ENCODE peak calls at places on chromosomes 1 and 21, in eight cellular contexts. L, G, Y, O, Z, S, W and J are unnamed samples.

GRCh38 chr1:216034506-216034905 is 388.7 kb downstream of the USH2A start:
- DNase-seq in Y (no peak), G (no peak), L (no peak), S (no peak), Z (no peak), W (no peak), O (no peak), J (peak)

GRCh38 chr21:30518876-30519275 is 16.9 kb upstream of the KRTAP19-5 start:
- DNase-seq in Y (no peak), L (no peak), S (no peak), W (no peak), Z (no peak), O (no peak), G (no peak), J (no peak)

GRCh38 chr1:44707959-44708831 is 22.8 kb downstream of the RNU5D-1 start:
- DNase-seq in S (peak), L (no peak), W (peak), Z (no peak), G (no peak), O (peak), Y (no peak), J (peak)

GRCh38 chr21:41786521-41786987 is 19.7 kb upstream of the RIPK4 start:
- DNase-seq in G (no peak), O (no peak), S (no peak), Z (no peak), L (peak), Y (no peak), W (no peak), J (no peak)

GRCh38 chr1:79657916-79658662 is 651.6 kb upstream of the ADGRL4 start:
- DNase-seq in G (no peak), Z (no peak), S (no peak), W (no peak), L (no peak), Y (no peak), O (no peak), J (no peak)

GRCh38 chr1:91830242-91831131 is 55.5 kb downstream of the TGFBR3 start:
- DNase-seq in O (peak), Z (peak), G (peak), L (no peak), Y (no peak), S (no peak), W (peak), J (no peak)

GRCh38 chr1:27086628-27087027 is 68.3 kb downstream of the SLC9A1 start:
- DNase-seq in S (no peak), L (no peak), Y (no peak), G (no peak), Z (no peak), W (no peak), O (no peak), J (no peak)

GRCh38 chr1:247548847-247549246 is at the start of gene GCSAML:
- DNase-seq in Y (no peak), Z (no peak), S (no peak), O (no peak), G (no peak), W (no peak), L (no peak), J (peak)

GRCh38 chr1:61566177-61566576 is 158.8 kb downstream of the TM2D1 start:
- DNase-seq in S (no peak), L (no peak), Y (no peak), Z (no peak), W (no peak), O (no peak), G (no peak), J (no peak)

GRCh38 chr1:225460737-225461532 is 33.1 kb upstream of the LBR start:
- DNase-seq in W (peak), Z (no peak), S (no peak), G (no peak), Y (no peak), O (no peak), L (no peak), J (no peak)

GRCh38 chr1:228013322-228014234 is 6.8 kb downstream of the WNT3A start:
- DNase-seq in L (no peak), G (peak), S (no peak), W (no peak), Y (no peak), O (no peak), Z (no peak), J (no peak)

GRCh38 chr1:177302365-177303044 is 131.7 kb downstream of the BRINP2 start:
- DNase-seq in O (no peak), G (peak), S (no peak), W (no peak), Z (peak), L (no peak), Y (no peak), J (no peak)

GRCh38 chr1:245225267-245225666 is 70.5 kb downstream of the KIF26B start:
- DNase-seq in Y (no peak), O (no peak), W (peak), S (no peak), L (no peak), G (no peak), Z (no peak), J (no peak)

GRCh38 chr1:213984387-213985180 is 3.2 kb upstream of the PROX1 start:
- DNase-seq in S (no peak), Z (no peak), Y (no peak), G (no peak), L (peak), O (no peak), W (no peak), J (no peak)

GRCh38 chr1:244077473-244078220 is 26.6 kb downstream of the ZBTB18 start:
- DNase-seq in S (no peak), O (no peak), W (peak), L (no peak), Z (no peak), G (no peak), Y (no peak), J (no peak)

GRCh38 chr21:36718951-36719501 is 20.1 kb downstream of the SIM2 start:
- DNase-seq in Z (no peak), S (no peak), Y (no peak), W (no peak), G (no peak), L (no peak), O (peak), J (peak)

GRCh38 chr1:43069481-43070050 is 102.5 kb downstream of the EBNA1BP2 start:
- DNase-seq in L (no peak), Z (no peak), S (no peak), G (peak), Y (no peak), O (no peak), W (no peak), J (no peak)

GRCh38 chr1:23524163-23524562 is 6.9 kb downstream of the E2F2 start:
- DNase-seq in W (no peak), O (peak), Y (no peak), L (no peak), Z (no peak), G (no peak), S (no peak), J (no peak)

GRCh38 chr1:67431156-67431765 is 1.1 kb upstream of the SERBP1 start:
- DNase-seq in Y (no peak), O (no peak), S (no peak), G (no peak), L (no peak), W (no peak), Z (no peak), J (peak)

GRCh38 chr1:167695756-167696561 is 25.8 kb upstream of the MPZL1 start:
- DNase-seq in S (no peak), O (no peak), W (no peak), Y (no peak), Z (no peak), L (no peak), G (no peak), J (no peak)

GRCh38 chr1:20485527-20486456 is at the start of gene CAMK2N1:
- DNase-seq in G (peak), S (peak), Z (peak), W (peak), Y (peak), O (peak), L (peak), J (no peak)

GRCh38 chr1:47483651-47484050 is 45.8 kb downstream of the FOXD2 start:
- DNase-seq in O (no peak), Y (no peak), Z (no peak), S (no peak), G (no peak), W (no peak), L (no peak), J (no peak)

GRCh38 chr1:211951856-211952255 is 83.5 kb downstream of the INTS7 start:
- DNase-seq in G (no peak), S (no peak), Y (no peak), W (peak), O (no peak), Z (no peak), L (no peak), J (no peak)

GRCh38 chr1:7000720-7001119 is 215.5 kb downstream of the CAMTA1 start:
- DNase-seq in G (no peak), S (no peak), L (no peak), Z (no peak), Y (no peak), W (no peak), O (no peak), J (no peak)

GRCh38 chr1:48917901-48918603 is 141.4 kb upstream of the BEND5 start:
- DNase-seq in Z (no peak), G (no peak), W (no peak), L (peak), O (no peak), Y (no peak), S (no peak), J (no peak)

GRCh38 chr1:1470626-1471388 is 758 bp upstream of the ATAD3B start:
- DNase-seq in L (no peak), S (no peak), G (no peak), W (peak), O (peak), Z (no peak), Y (no peak), J (peak)

GRCh38 chr1:16882995-16883394 is 12.8 kb upstream of the RNU1-2 start:
- DNase-seq in W (no peak), O (no peak), L (no peak), G (no peak), S (no peak), Y (no peak), Z (no peak), J (no peak)

GRCh38 chr1:27122652-27123051 is 32.3 kb downstream of the SLC9A1 start:
- DNase-seq in G (no peak), Y (no peak), L (peak), Z (peak), W (no peak), S (no peak), O (peak), J (peak)